ENCODE peak calls at places on chromosome X, in ten cellular contexts. O, L, T, I, A, Q, P, N, U and F are unnamed samples.

GRCh38 chrX:14409341-14409740 is 120.0 kb upstream of the GLRA2 start:
- DNase-seq in Q (no peak), A (no peak), O (no peak), N (no peak), P (no peak), U (no peak), L (no peak), I (peak; percentile 59), T (no peak), F (no peak)

GRCh38 chrX:53481816-53482485 is 47.8 kb upstream of the HSD17B10 start:
- DNase-seq in N (no peak), U (peak; percentile 27), I (peak; percentile 14), O (peak; percentile 17), P (no peak), L (peak; percentile 48), Q (peak; percentile 31), A (peak; percentile 63), T (peak; percentile 20), F (peak; percentile 41)

GRCh38 chrX:110037181-110037580 is 34.3 kb downstream of the TMEM164 start:
- DNase-seq in I (no peak), A (no peak), U (no peak), L (no peak), O (no peak), Q (no peak), P (no peak), T (no peak), N (no peak), F (no peak)

GRCh38 chrX:68498508-68499379 is at the start of gene YIPF6:
- DNase-seq in T (peak; percentile 68), L (peak; percentile 59), A (peak; percentile 81), Q (peak; percentile 26), U (peak; percentile 42), O (peak; percentile 24), P (peak; percentile 82), N (peak; percentile 94), I (peak; percentile 54), F (peak; percentile 45)

GRCh38 chrX:134894373-134894895 is 96.4 kb upstream of the SMIM10 start:
- DNase-seq in T (no peak), Q (no peak), N (no peak), L (no peak), U (no peak), P (no peak), I (no peak), O (no peak), A (no peak), F (no peak)

GRCh38 chrX:46130246-46130645 is 415.0 kb downstream of the ZNF674 start:
- DNase-seq in N (no peak), P (no peak), I (no peak), O (no peak), L (no peak), Q (no peak), A (no peak), U (no peak), T (no peak), F (no peak)

GRCh38 chrX:107537815-107538214 is 88.4 kb downstream of the FRMPD3 start:
- DNase-seq in O (no peak), U (no peak), I (peak; percentile 6), N (no peak), P (no peak), A (peak; percentile 8), L (peak; percentile 37), Q (peak; percentile 31), T (peak; percentile 10), F (peak; percentile 1)

GRCh38 chrX:68490644-68491043 is 8.2 kb upstream of the YIPF6 start:
- DNase-seq in N (no peak), U (peak; percentile 16), O (no peak), P (no peak), Q (no peak), A (no peak), T (no peak), L (no peak), I (no peak), F (no peak)

GRCh38 chrX:30183554-30183953 is 31.8 kb upstream of the MAGEB2 start:
- DNase-seq in N (no peak), U (no peak), A (no peak), P (no peak), Q (no peak), I (no peak), L (no peak), O (no peak), T (no peak), F (no peak)

GRCh38 chrX:31589503-31589902 is 517.7 kb upstream of the FTHL17 start:
- DNase-seq in U (no peak), O (no peak), P (no peak), A (no peak), Q (no peak), L (no peak), I (no peak), T (no peak), N (no peak), F (no peak)

GRCh38 chrX:9163153-9163790 is 129.3 kb upstream of the FAM9B start:
- DNase-seq in Q (no peak), I (peak; percentile 44), T (no peak), L (no peak), A (no peak), U (peak; percentile 39), N (no peak), O (no peak), P (no peak), F (no peak)

GRCh38 chrX:2147928-2148327 is 352.8 kb downstream of the DHRSX start:
- DNase-seq in N (no peak), P (no peak), L (no peak), A (no peak), T (no peak), O (no peak), I (no peak), U (no peak), Q (no peak), F (no peak)

GRCh38 chrX:77505227-77505626 is 58.0 kb downstream of the FGF16 start:
- DNase-seq in P (no peak), L (no peak), O (no peak), I (no peak), A (no peak), U (no peak), Q (peak; percentile 41), N (no peak), T (no peak), F (no peak)

GRCh38 chrX:12958059-12958458 is 16.9 kb upstream of the TMSB4X start:
- DNase-seq in P (no peak), U (no peak), A (no peak), Q (no peak), T (no peak), I (no peak), L (no peak), O (no peak), N (no peak), F (no peak)

GRCh38 chrX:48003367-48003757 is 427 bp downstream of the ZNF182 start:
- DNase-seq in O (no peak), A (peak; percentile 30), T (peak; percentile 9), P (no peak), I (no peak), N (peak; percentile 68), Q (no peak), U (no peak), L (no peak), F (no peak)

GRCh38 chrX:135737361-135738071 is 24.1 kb downstream of the CT45A1 start:
- DNase-seq in N (no peak), L (no peak), O (no peak), Q (no peak), T (no peak), P (no peak), A (no peak), U (no peak), I (no peak), F (no peak)

GRCh38 chrX:123814343-123814742 is 45.5 kb upstream of the XIAP start:
- DNase-seq in I (peak; percentile 68), O (no peak), N (no peak), Q (no peak), P (no peak), L (no peak), T (no peak), A (no peak), U (no peak), F (no peak)

GRCh38 chrX:107429090-107429489 is 20.4 kb upstream of the FRMPD3 start:
- DNase-seq in Q (no peak), A (peak; percentile 28), L (no peak), I (no peak), U (no peak), O (no peak), P (no peak), N (no peak), T (no peak), F (peak; percentile 9)